ENCODE peak calls at places on chromosomes 12 and 14, in six cellular contexts. O is fibroblast of lung, E is endodermal cell, J is HCT116, N is astrocyte, P is colonic mucosa. H is an unnamed sample.

GRCh38 chr12:55909513-55909884 is 18.2 kb downstream of the PYM1 start:
- DNase-seq in O (no peak), E (no peak), J (no peak), N (no peak), P (no peak), H (no peak)

GRCh38 chr12:27673285-27673684 is 23.0 kb upstream of the REP15 start:
- DNase-seq in O (no peak), E (no peak), J (no peak), N (no peak), P (no peak), H (no peak)

GRCh38 chr12:3065300-3065699 is 11.9 kb upstream of the TSPAN9 start:
- DNase-seq in O (no peak), E (peak; percentile 38), J (no peak), N (no peak), P (no peak), H (no peak)

GRCh38 chr12:131617596-131618302 is 93.1 kb upstream of the SFSWAP start:
- DNase-seq in O (no peak), E (no peak), J (no peak), N (no peak), P (no peak), H (no peak)

GRCh38 chr14:81535399-81536124 is 1.9 kb upstream of the SEL1L start:
- DNase-seq in O (no peak), E (no peak), J (no peak), N (no peak), P (no peak), H (no peak)

GRCh38 chr12:75764091-75764490 is 252.7 kb upstream of the KRR1 start:
- DNase-seq in O (no peak), E (no peak), J (no peak), N (no peak), P (no peak), H (no peak)

GRCh38 chr14:105495990-105496830 is 5.2 kb downstream of the TEDC1 start:
- DNase-seq in O (no peak), E (peak; percentile 41), J (no peak), N (no peak), P (no peak), H (no peak)

GRCh38 chr12:19757317-19757877 is 318.1 kb downstream of the AEBP2 start:
- DNase-seq in O (peak; percentile 60), E (no peak), J (peak; percentile 19), N (peak; percentile 52), P (no peak), H (peak; percentile 64)

GRCh38 chr12:121792607-121793500 is 634 bp downstream of the RHOF start:
- DNase-seq in O (no peak), E (peak; percentile 87), J (no peak), N (no peak), P (no peak), H (no peak)

GRCh38 chr12:85803231-85803630 is 33.0 kb downstream of the RASSF9 start:
- DNase-seq in O (peak; percentile 66), E (no peak), J (no peak), N (no peak), P (no peak), H (peak; percentile 24)

GRCh38 chr12:92452763-92453162 is 250.0 kb upstream of the PLEKHG7 start:
- DNase-seq in O (no peak), E (no peak), J (no peak), N (no peak), P (no peak), H (peak; percentile 31)

GRCh38 chr12:86727151-86727550 is 471.0 kb upstream of the MGAT4C start:
- DNase-seq in O (peak; percentile 93), E (no peak), J (no peak), N (peak; percentile 71), P (no peak), H (peak; percentile 87)

GRCh38 chr12:123233505-123234299 is 466 bp downstream of the MTRFR start:
- DNase-seq in O (no peak), E (no peak), J (no peak), N (no peak), P (no peak), H (no peak)

GRCh38 chr12:71536939-71537622 is 97.5 kb downstream of the LGR5 start:
- DNase-seq in O (no peak), E (no peak), J (no peak), N (no peak), P (no peak), H (no peak)

GRCh38 chr12:30622509-30622908 is 73.2 kb downstream of the IPO8 start:
- DNase-seq in O (peak; percentile 80), E (no peak), J (no peak), N (peak; percentile 61), P (no peak), H (no peak)

GRCh38 chr14:68193970-68194634 is 374.5 kb downstream of the RAD51B start:
- DNase-seq in O (peak; percentile 42), E (no peak), J (no peak), N (no peak), P (no peak), H (no peak)

GRCh38 chr14:85024931-85025330 is 505.0 kb upstream of the FLRT2 start:
- DNase-seq in O (no peak), E (no peak), J (no peak), N (no peak), P (no peak), H (no peak)

GRCh38 chr14:75702606-75703261 is 41.7 kb downstream of the TTLL5 start:
- DNase-seq in O (peak; percentile 19), E (peak; percentile 70), J (no peak), N (peak; percentile 82), P (no peak), H (no peak)

GRCh38 chr14:52313903-52314481 is at the start of gene PTGER2:
- DNase-seq in O (peak; percentile 96), E (peak; percentile 83), J (peak; percentile 57), N (peak; percentile 85), P (peak; percentile 88), H (peak; percentile 60)

GRCh38 chr12:26803552-26803951 is 29.4 kb downstream of the ITPR2 start:
- DNase-seq in O (no peak), E (no peak), J (no peak), N (peak; percentile 80), P (no peak), H (peak; percentile 26)

GRCh38 chr12:91109148-91109564 is 2.1 kb downstream of the LUM start:
- DNase-seq in O (peak; percentile 67), E (peak; percentile 98), J (peak; percentile 27), N (peak; percentile 80), P (peak; percentile 82), H (peak; percentile 74)

GRCh38 chr14:37587881-37588666 is 7.0 kb downstream of the FOXA1 start:
- DNase-seq in O (no peak), E (peak; percentile 87), J (no peak), N (no peak), P (no peak), H (no peak)

GRCh38 chr12:121811434-121812319 is 7.9 kb downstream of the SETD1B start:
- DNase-seq in O (peak; percentile 67), E (peak; percentile 94), J (no peak), N (no peak), P (peak; percentile 73), H (peak; percentile 67)

GRCh38 chr12:10272466-10272865 is 35.2 kb upstream of the KLRD1 start:
- DNase-seq in O (peak; percentile 14), E (no peak), J (no peak), N (no peak), P (no peak), H (no peak)

GRCh38 chr14:36524874-36525745 is 5.1 kb upstream of the NKX2-1 start:
- DNase-seq in O (no peak), E (peak; percentile 95), J (peak; percentile 65), N (no peak), P (peak; percentile 64), H (no peak)

GRCh38 chr12:10497602-10498001 is 8.1 kb upstream of the EIF2S3B start:
- DNase-seq in O (peak; percentile 3), E (no peak), J (no peak), N (no peak), P (no peak), H (no peak)

GRCh38 chr12:53064613-53065415 is 14.4 kb downstream of the SPRYD3 start:
- DNase-seq in O (no peak), E (peak; percentile 40), J (no peak), N (no peak), P (no peak), H (no peak)

GRCh38 chr14:68879321-68879781 is 86.5 kb upstream of the ZFP36L1 start:
- DNase-seq in O (no peak), E (no peak), J (no peak), N (no peak), P (no peak), H (no peak)

GRCh38 chr12:120639771-120640721 is at the start of gene CABP1:
- DNase-seq in O (no peak), E (peak; percentile 93), J (no peak), N (no peak), P (peak; percentile 64), H (no peak)

GRCh38 chr12:104303538-104304151 is at the start of gene EID3:
- DNase-seq in O (peak; percentile 75), E (peak; percentile 97), J (no peak), N (peak; percentile 67), P (peak; percentile 89), H (peak; percentile 86)

GRCh38 chr12:124776126-124776513 is 87.5 kb downstream of the SCARB1 start:
- DNase-seq in O (no peak), E (no peak), J (no peak), N (no peak), P (no peak), H (no peak)

GRCh38 chr12:130827432-130827831 is 11.6 kb downstream of the STX2 start:
- DNase-seq in O (peak; percentile 49), E (peak; percentile 33), J (no peak), N (no peak), P (no peak), H (no peak)

GRCh38 chr14:27391331-27391730 is 793.5 kb upstream of the NOVA1 start:
- DNase-seq in O (no peak), E (no peak), J (no peak), N (peak; percentile 74), P (no peak), H (no peak)
- H3K9ac ChIP-seq in O (no peak overlapping the region), E (no peak overlapping the region), J (no peak overlapping the region), N (peak overlapping the region; percentile 44), P (no peak overlapping the region), H (peak overlapping the region; percentile 62)

GRCh38 chr14:34733245-34733644 is 18.9 kb upstream of the CFL2 start:
- DNase-seq in O (peak; percentile 15), E (no peak), J (peak; percentile 38), N (peak; percentile 71), P (no peak), H (no peak)
- TF ChIP-seq CTCF in O (no peak), E (no peak), J (no peak), N (no peak), P (no peak), H (no peak)

GRCh38 chr14:72614891-72615410 is 278.9 kb downstream of the DPF3 start:
- DNase-seq in O (no peak), E (peak; percentile 29), J (no peak), N (no peak), P (peak; percentile 11), H (no peak)
- H3K9ac ChIP-seq in O (no peak overlapping the region), E (no peak overlapping the region), J (no peak overlapping the region), N (peak overlapping the region; percentile 24), P (no peak overlapping the region), H (no peak overlapping the region)

DNA sequence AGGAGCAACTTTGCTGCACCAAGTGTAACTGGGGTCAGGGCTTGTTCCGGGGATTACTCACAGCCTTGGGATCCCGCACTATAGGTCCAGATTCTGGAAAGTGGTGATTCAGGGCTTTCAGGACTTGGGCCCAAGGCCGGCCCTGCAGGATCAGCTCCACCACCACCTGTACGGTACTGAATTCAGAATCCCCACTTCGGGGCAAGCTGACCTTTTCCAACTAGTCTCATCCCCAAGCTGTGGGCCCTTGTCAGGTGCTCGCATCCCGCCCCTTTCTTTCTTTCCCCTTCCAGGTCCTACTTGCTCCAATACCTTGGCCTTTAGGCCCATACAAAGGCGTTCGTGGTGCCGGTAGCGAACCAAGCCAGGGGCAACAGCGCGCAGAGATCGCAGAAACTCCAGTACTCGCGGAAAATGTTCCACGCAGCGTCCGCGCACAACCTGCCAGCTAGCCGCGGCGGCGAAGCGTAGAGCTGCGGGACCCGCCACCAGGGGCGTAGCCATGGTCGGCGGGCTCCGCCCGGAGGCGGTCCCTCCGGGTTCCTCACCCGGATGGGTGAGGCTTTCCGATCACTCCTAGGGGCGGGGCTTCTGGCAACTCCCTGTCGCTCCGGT is 487 bp downstream of the TINF2 start:
- DNase-seq in O (peak; percentile 90), E (peak; percentile 96), J (peak; percentile 86), N (peak; percentile 39), P (peak; percentile 94), H (no peak)
- TF ChIP-seq CTCF in O (peak; percentile 38), E (peak; percentile 74), J (no peak), N (peak; percentile 28), P (peak; percentile 71), H (peak; percentile 75)

H was measured in endothelial cell of umbilical vein.